ENCODE peak calls at places on chromosomes 12 and 14, in seven cellular contexts. One of them, this sample, is unnamed.

GRCh38 chr12:94263905-94264655 is 115.7 kb downstream of the PLXNC1 start:
- DNase-seq in stomach: no peak
- DNase-seq in neuronal stem cell: no peak
- DNase-seq in body of pancreas: no peak
- DNase-seq in GM23248: peak; percentile 46
- DNase-seq in left ventricle myocardium inferior: no peak
- DNase-seq in CD4-positive, CD25-positive, alpha-beta regulatory T cell: no peak
- DNase-seq in this sample: no peak

GRCh38 chr14:27553820-27554219 is 956.0 kb upstream of the NOVA1 start:
- DNase-seq in stomach: no peak
- DNase-seq in neuronal stem cell: no peak
- DNase-seq in body of pancreas: no peak
- DNase-seq in GM23248: no peak
- DNase-seq in left ventricle myocardium inferior: no peak
- DNase-seq in CD4-positive, CD25-positive, alpha-beta regulatory T cell: no peak
- DNase-seq in this sample: no peak

GRCh38 chr12:97552410-97553050 is 89.9 kb downstream of the RMST start:
- DNase-seq in stomach: no peak
- DNase-seq in neuronal stem cell: no peak
- DNase-seq in body of pancreas: no peak
- DNase-seq in GM23248: no peak
- DNase-seq in left ventricle myocardium inferior: no peak
- DNase-seq in CD4-positive, CD25-positive, alpha-beta regulatory T cell: no peak
- DNase-seq in this sample: no peak

GRCh38 chr14:34450542-34450915 is 11.5 kb downstream of the SPTSSA start:
- DNase-seq in stomach: no peak
- DNase-seq in neuronal stem cell: no peak
- DNase-seq in body of pancreas: no peak
- DNase-seq in GM23248: no peak
- DNase-seq in left ventricle myocardium inferior: no peak
- DNase-seq in CD4-positive, CD25-positive, alpha-beta regulatory T cell: no peak
- DNase-seq in this sample: no peak

GRCh38 chr14:93830753-93831461 is 42.6 kb upstream of the PRIMA1 start:
- DNase-seq in stomach: no peak
- DNase-seq in neuronal stem cell: no peak
- DNase-seq in body of pancreas: no peak
- DNase-seq in GM23248: no peak
- DNase-seq in left ventricle myocardium inferior: no peak
- DNase-seq in CD4-positive, CD25-positive, alpha-beta regulatory T cell: no peak
- DNase-seq in this sample: no peak

GRCh38 chr14:61526405-61527312 is 168.7 kb upstream of the HIF1A start:
- DNase-seq in stomach: peak; percentile 82
- DNase-seq in neuronal stem cell: no peak
- DNase-seq in body of pancreas: peak; percentile 96
- DNase-seq in GM23248: peak; percentile 3
- DNase-seq in left ventricle myocardium inferior: peak; percentile 59
- DNase-seq in CD4-positive, CD25-positive, alpha-beta regulatory T cell: no peak
- DNase-seq in this sample: peak; percentile 55

GRCh38 chr12:57261385-57261784 is 10.4 kb upstream of the STAC3 start:
- DNase-seq in stomach: no peak
- DNase-seq in neuronal stem cell: no peak
- DNase-seq in body of pancreas: no peak
- DNase-seq in GM23248: no peak
- DNase-seq in left ventricle myocardium inferior: no peak
- DNase-seq in CD4-positive, CD25-positive, alpha-beta regulatory T cell: no peak
- DNase-seq in this sample: no peak

GRCh38 chr14:80390911-80391310 is 179.6 kb upstream of the DIO2 start:
- DNase-seq in stomach: no peak
- DNase-seq in neuronal stem cell: peak; percentile 11
- DNase-seq in body of pancreas: no peak
- DNase-seq in GM23248: peak; percentile 51
- DNase-seq in left ventricle myocardium inferior: no peak
- DNase-seq in CD4-positive, CD25-positive, alpha-beta regulatory T cell: no peak
- DNase-seq in this sample: no peak

GRCh38 chr12:120012067-120012621 is 23.1 kb downstream of the BICDL1 start:
- DNase-seq in stomach: no peak
- DNase-seq in neuronal stem cell: peak; percentile 37
- DNase-seq in body of pancreas: no peak
- DNase-seq in GM23248: peak; percentile 40
- DNase-seq in left ventricle myocardium inferior: no peak
- DNase-seq in CD4-positive, CD25-positive, alpha-beta regulatory T cell: peak; percentile 73
- DNase-seq in this sample: no peak

GRCh38 chr12:91326043-91327027 is 143.7 kb upstream of the DCN start:
- DNase-seq in stomach: peak; percentile 33
- DNase-seq in neuronal stem cell: peak; percentile 73
- DNase-seq in body of pancreas: peak; percentile 30
- DNase-seq in GM23248: peak; percentile 52
- DNase-seq in left ventricle myocardium inferior: no peak
- DNase-seq in CD4-positive, CD25-positive, alpha-beta regulatory T cell: peak; percentile 51
- DNase-seq in this sample: peak; percentile 69

GRCh38 chr12:120376890-120377572 is 8.1 kb upstream of the MSI1 start:
- DNase-seq in stomach: no peak
- DNase-seq in neuronal stem cell: no peak
- DNase-seq in body of pancreas: peak; percentile 48
- DNase-seq in GM23248: no peak
- DNase-seq in left ventricle myocardium inferior: no peak
- DNase-seq in CD4-positive, CD25-positive, alpha-beta regulatory T cell: no peak
- DNase-seq in this sample: no peak

GRCh38 chr12:39395866-39396265 is 47.1 kb downstream of the KIF21A start:
- DNase-seq in stomach: no peak
- DNase-seq in neuronal stem cell: no peak
- DNase-seq in body of pancreas: no peak
- DNase-seq in GM23248: no peak
- DNase-seq in left ventricle myocardium inferior: no peak
- DNase-seq in CD4-positive, CD25-positive, alpha-beta regulatory T cell: no peak
- DNase-seq in this sample: no peak
- H3K4me3 ChIP-seq in stomach: no peak overlapping the region
- H3K4me3 ChIP-seq in neuronal stem cell: no peak overlapping the region
- H3K4me3 ChIP-seq in body of pancreas: no peak overlapping the region
- H3K4me3 ChIP-seq in GM23248: no peak overlapping the region
- H3K4me3 ChIP-seq in left ventricle myocardium inferior: peak overlapping the region; percentile 48
- H3K4me3 ChIP-seq in CD4-positive, CD25-positive, alpha-beta regulatory T cell: no peak overlapping the region
- H3K4me3 ChIP-seq in this sample: no peak overlapping the region

GRCh38 chr12:6323995-6324711 is 13.7 kb downstream of the PLEKHG6 start:
- DNase-seq in stomach: no peak
- DNase-seq in neuronal stem cell: no peak
- DNase-seq in body of pancreas: no peak
- DNase-seq in GM23248: no peak
- DNase-seq in left ventricle myocardium inferior: no peak
- DNase-seq in CD4-positive, CD25-positive, alpha-beta regulatory T cell: no peak
- DNase-seq in this sample: no peak

GRCh38 chr12:6322352-6322751 is 11.9 kb downstream of the PLEKHG6 start:
- DNase-seq in stomach: no peak
- DNase-seq in neuronal stem cell: no peak
- DNase-seq in body of pancreas: no peak
- DNase-seq in GM23248: no peak
- DNase-seq in left ventricle myocardium inferior: no peak
- DNase-seq in CD4-positive, CD25-positive, alpha-beta regulatory T cell: no peak
- DNase-seq in this sample: no peak

GRCh38 chr12:6323340-6323994 is 13.0 kb downstream of the PLEKHG6 start:
- DNase-seq in stomach: peak; percentile 42
- DNase-seq in neuronal stem cell: no peak
- DNase-seq in body of pancreas: peak; percentile 57
- DNase-seq in GM23248: peak; percentile 98
- DNase-seq in left ventricle myocardium inferior: no peak
- DNase-seq in CD4-positive, CD25-positive, alpha-beta regulatory T cell: peak; percentile 75
- DNase-seq in this sample: no peak

GRCh38 chr12:6321905-6322304 is 11.4 kb downstream of the PLEKHG6 start:
- DNase-seq in stomach: no peak
- DNase-seq in neuronal stem cell: no peak
- DNase-seq in body of pancreas: no peak
- DNase-seq in GM23248: peak; percentile 0
- DNase-seq in left ventricle myocardium inferior: no peak
- DNase-seq in CD4-positive, CD25-positive, alpha-beta regulatory T cell: no peak
- DNase-seq in this sample: no peak

GRCh38 chr12:6322969-6323339 is 12.5 kb downstream of the PLEKHG6 start:
- DNase-seq in stomach: no peak
- DNase-seq in neuronal stem cell: no peak
- DNase-seq in body of pancreas: no peak
- DNase-seq in GM23248: no peak
- DNase-seq in left ventricle myocardium inferior: no peak
- DNase-seq in CD4-positive, CD25-positive, alpha-beta regulatory T cell: no peak
- DNase-seq in this sample: no peak
- H3K27ac ChIP-seq in stomach: peak overlapping the region; percentile 16
- H3K27ac ChIP-seq in neuronal stem cell: no peak overlapping the region
- H3K27ac ChIP-seq in body of pancreas: peak overlapping the region; percentile 75
- H3K27ac ChIP-seq in GM23248: peak overlapping the region; percentile 78
- H3K27ac ChIP-seq in left ventricle myocardium inferior: peak overlapping the region; percentile 83
- H3K27ac ChIP-seq in CD4-positive, CD25-positive, alpha-beta regulatory T cell: no peak overlapping the region
- H3K27ac ChIP-seq in this sample: peak overlapping the region; percentile 78

GRCh38 chr14:23481362-23481970 is 12.0 kb downstream of the NGDN start:
- DNase-seq in stomach: no peak
- DNase-seq in neuronal stem cell: peak; percentile 47
- DNase-seq in body of pancreas: no peak
- DNase-seq in GM23248: peak; percentile 45
- DNase-seq in left ventricle myocardium inferior: no peak
- DNase-seq in CD4-positive, CD25-positive, alpha-beta regulatory T cell: no peak
- DNase-seq in this sample: no peak

GRCh38 chr14:23485311-23485710 is 15.8 kb downstream of the NGDN start:
- DNase-seq in stomach: no peak
- DNase-seq in neuronal stem cell: no peak
- DNase-seq in body of pancreas: no peak
- DNase-seq in GM23248: no peak
- DNase-seq in left ventricle myocardium inferior: no peak
- DNase-seq in CD4-positive, CD25-positive, alpha-beta regulatory T cell: no peak
- DNase-seq in this sample: no peak

GRCh38 chr14:23483216-23483854 is 13.8 kb downstream of the NGDN start:
- DNase-seq in stomach: no peak
- DNase-seq in neuronal stem cell: peak; percentile 38
- DNase-seq in body of pancreas: no peak
- DNase-seq in GM23248: peak; percentile 43
- DNase-seq in left ventricle myocardium inferior: no peak
- DNase-seq in CD4-positive, CD25-positive, alpha-beta regulatory T cell: peak; percentile 15
- DNase-seq in this sample: no peak

GRCh38 chr14:23482814-23483128 is 13.3 kb downstream of the NGDN start:
- DNase-seq in stomach: no peak
- DNase-seq in neuronal stem cell: no peak
- DNase-seq in body of pancreas: no peak
- DNase-seq in GM23248: no peak
- DNase-seq in left ventricle myocardium inferior: no peak
- DNase-seq in CD4-positive, CD25-positive, alpha-beta regulatory T cell: no peak
- DNase-seq in this sample: no peak

DNA sequence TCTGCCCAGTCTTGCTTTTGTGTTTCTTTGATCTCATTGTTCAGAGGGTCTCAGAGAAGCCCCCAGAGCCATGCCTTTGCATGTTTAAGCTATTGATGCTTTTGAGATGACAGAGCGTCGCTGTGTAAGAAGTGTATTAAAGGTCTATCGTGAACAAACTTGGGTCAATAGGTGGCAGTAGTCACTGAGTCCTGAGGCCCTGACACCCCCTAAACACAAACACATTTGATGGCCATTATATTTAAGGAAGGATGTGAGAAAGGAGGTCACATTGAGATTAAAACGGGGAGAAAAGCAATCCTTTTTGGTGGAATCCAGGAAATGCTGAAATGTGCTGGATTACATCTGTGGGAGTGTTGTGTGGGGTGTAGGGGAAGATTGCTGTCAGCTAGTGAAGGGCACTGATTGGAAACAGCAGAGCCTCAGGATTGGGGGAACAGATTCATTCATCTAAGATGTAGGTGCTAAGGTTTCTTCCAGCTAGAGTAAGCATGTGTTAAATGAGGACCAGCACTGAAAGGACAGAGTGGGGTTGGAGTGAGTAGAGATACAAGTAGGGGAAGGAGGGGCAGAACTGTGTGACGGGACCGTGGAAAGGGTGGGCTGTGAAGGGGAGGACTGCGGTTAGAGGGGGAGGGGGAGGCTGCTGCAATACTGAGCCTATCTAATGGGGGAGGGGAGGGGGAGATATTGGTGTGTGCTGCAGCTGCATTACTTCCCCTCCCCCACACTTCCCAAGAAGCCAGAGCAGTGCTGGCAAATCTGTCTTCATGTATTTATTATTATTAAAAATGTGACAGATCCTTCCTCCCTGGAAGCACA is 12.7 kb downstream of the NGDN start:
- DNase-seq in stomach: no peak
- DNase-seq in neuronal stem cell: no peak
- DNase-seq in body of pancreas: no peak
- DNase-seq in GM23248: no peak
- DNase-seq in left ventricle myocardium inferior: no peak
- DNase-seq in CD4-positive, CD25-positive, alpha-beta regulatory T cell: no peak
- DNase-seq in this sample: no peak
- H3K4me1 ChIP-seq in stomach: no peaks in the 10 kb centered on the region
- H3K4me1 ChIP-seq in neuronal stem cell: peaks cover 17% of the 10 kb centered on the region
- H3K4me1 ChIP-seq in body of pancreas: no peaks in the 10 kb centered on the region
- H3K4me1 ChIP-seq in GM23248: no peaks in the 10 kb centered on the region
- H3K4me1 ChIP-seq in left ventricle myocardium inferior: no peaks in the 10 kb centered on the region
- H3K4me1 ChIP-seq in CD4-positive, CD25-positive, alpha-beta regulatory T cell: peaks cover 5% of the 10 kb centered on the region
- H3K4me1 ChIP-seq in this sample: no peaks in the 10 kb centered on the region

GRCh38 chr12:20525064-20525610 is 156.8 kb downstream of the PDE3A start:
- DNase-seq in stomach: no peak
- DNase-seq in neuronal stem cell: no peak
- DNase-seq in body of pancreas: no peak
- DNase-seq in GM23248: no peak
- DNase-seq in left ventricle myocardium inferior: no peak
- DNase-seq in CD4-positive, CD25-positive, alpha-beta regulatory T cell: no peak
- DNase-seq in this sample: no peak
- H3K4me3 ChIP-seq in stomach: no peak overlapping the region
- H3K4me3 ChIP-seq in neuronal stem cell: no peak overlapping the region
- H3K4me3 ChIP-seq in body of pancreas: no peak overlapping the region
- H3K4me3 ChIP-seq in GM23248: no peak overlapping the region
- H3K4me3 ChIP-seq in left ventricle myocardium inferior: no peak overlapping the region
- H3K4me3 ChIP-seq in CD4-positive, CD25-positive, alpha-beta regulatory T cell: no peak overlapping the region
- H3K4me3 ChIP-seq in this sample: no peak overlapping the region

DNA sequence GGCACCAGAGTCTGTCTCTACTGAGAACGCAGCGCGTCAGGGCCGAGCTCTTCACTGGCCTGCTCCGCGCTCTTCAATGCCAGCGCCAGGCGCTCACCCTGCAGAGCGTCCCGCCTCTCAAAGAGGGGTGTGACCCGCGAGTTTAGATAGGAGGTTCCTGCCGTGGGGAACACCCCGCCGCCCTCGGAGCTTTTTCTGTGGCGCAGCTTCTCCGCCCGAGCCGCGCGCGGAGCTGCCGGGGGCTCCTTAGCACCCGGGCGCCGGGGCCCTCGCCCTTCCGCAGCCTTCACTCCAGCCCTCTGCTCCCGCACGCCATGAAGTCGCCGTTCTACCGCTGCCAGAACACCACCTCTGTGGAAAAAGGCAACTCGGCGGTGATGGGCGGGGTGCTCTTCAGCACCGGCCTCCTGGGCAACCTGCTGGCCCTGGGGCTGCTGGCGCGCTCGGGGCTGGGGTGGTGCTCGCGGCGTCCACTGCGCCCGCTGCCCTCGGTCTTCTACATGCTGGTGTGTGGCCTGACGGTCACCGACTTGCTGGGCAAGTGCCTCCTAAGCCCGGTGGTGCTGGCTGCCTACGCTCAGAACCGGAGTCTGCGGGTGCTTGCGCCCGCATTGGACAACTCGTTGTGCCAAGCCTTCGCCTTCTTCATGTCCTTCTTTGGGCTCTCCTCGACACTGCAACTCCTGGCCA is at the start of gene PTGDR:
- DNase-seq in stomach: peak; percentile 30
- DNase-seq in neuronal stem cell: peak; percentile 30
- DNase-seq in body of pancreas: no peak
- DNase-seq in GM23248: peak; percentile 53
- DNase-seq in left ventricle myocardium inferior: peak; percentile 48
- DNase-seq in CD4-positive, CD25-positive, alpha-beta regulatory T cell: peak; percentile 34
- DNase-seq in this sample: peak; percentile 86
- H3K27ac ChIP-seq in stomach: no peak within 1 kb of the TSS
- H3K27ac ChIP-seq in neuronal stem cell: no peak within 1 kb of the TSS
- H3K27ac ChIP-seq in body of pancreas: no peak within 1 kb of the TSS
- H3K27ac ChIP-seq in GM23248: peak within 1 kb of the TSS; percentile 61
- H3K27ac ChIP-seq in left ventricle myocardium inferior: peak within 1 kb of the TSS; percentile 80
- H3K27ac ChIP-seq in CD4-positive, CD25-positive, alpha-beta regulatory T cell: no peak within 1 kb of the TSS
- H3K27ac ChIP-seq in this sample: peak within 1 kb of the TSS; percentile 43

GRCh38 chr12:46367351-46368029 is 5.1 kb downstream of the SLC38A2 start:
- DNase-seq in stomach: no peak
- DNase-seq in neuronal stem cell: no peak
- DNase-seq in body of pancreas: no peak
- DNase-seq in GM23248: no peak
- DNase-seq in left ventricle myocardium inferior: no peak
- DNase-seq in CD4-positive, CD25-positive, alpha-beta regulatory T cell: no peak
- DNase-seq in this sample: no peak
- H3K4me1 ChIP-seq in stomach: peaks cover 66% of the 10 kb centered on the region
- H3K4me1 ChIP-seq in neuronal stem cell: peaks cover 2% of the 10 kb centered on the region
- H3K4me1 ChIP-seq in body of pancreas: peaks cover 80% of the 10 kb centered on the region
- H3K4me1 ChIP-seq in GM23248: peaks cover 35% of the 10 kb centered on the region
- H3K4me1 ChIP-seq in left ventricle myocardium inferior: peaks cover 97% of the 10 kb centered on the region
- H3K4me1 ChIP-seq in CD4-positive, CD25-positive, alpha-beta regulatory T cell: peaks cover 55% of the 10 kb centered on the region
- H3K4me1 ChIP-seq in this sample: peaks cover 36% of the 10 kb centered on the region

This sample was measured in colonic mucosa.